ENCODE peak calls at places on chromosomes 6 and 20, in five cellular contexts. W is mesenchymal stem cell, R is H1, I is trophoblast cell, D is neuronal stem cell. G is an unnamed sample.

GRCh38 chr20:62716198-62716940 is 7.7 kb downstream of the NTSR1 start:
- DNase-seq in D (no peak), I (no peak), R (no peak), W (no peak), G (no peak)

GRCh38 chr6:5141046-5141445 is 55.9 kb downstream of the PPP1R3G start:
- DNase-seq in I (no peak), D (no peak), R (no peak), W (peak; percentile 4), G (no peak)

GRCh38 chr6:21679761-21680265 is 86.3 kb downstream of the SOX4 start:
- DNase-seq in D (no peak), I (peak; percentile 82), W (peak; percentile 63), R (no peak), G (no peak)

GRCh38 chr20:62273421-62273820 is 29.4 kb upstream of the ADRM1 start:
- DNase-seq in W (no peak), I (no peak), D (no peak), R (no peak), G (no peak)

GRCh38 chr6:9699890-9700289 is 715.0 kb downstream of the TFAP2A start:
- DNase-seq in R (no peak), D (no peak), W (no peak), I (no peak), G (no peak)

GRCh38 chr6:129251669-129252376 is 368.9 kb downstream of the LAMA2 start:
- DNase-seq in I (peak; percentile 72), W (peak; percentile 75), R (peak; percentile 69), D (peak; percentile 61), G (peak; percentile 56)

GRCh38 chr6:36068012-36068392 is 40.4 kb downstream of the MAPK14 start:
- DNase-seq in D (no peak), R (no peak), W (no peak), I (no peak), G (no peak)

GRCh38 chr6:4486543-4487319 is 289.5 kb upstream of the CDYL start:
- DNase-seq in D (no peak), W (peak; percentile 52), R (no peak), I (peak; percentile 38), G (no peak)

GRCh38 chr6:20868397-20869185 is 334.3 kb downstream of the CDKAL1 start:
- DNase-seq in W (no peak), I (no peak), D (no peak), R (no peak), G (peak; percentile 48)

GRCh38 chr6:105080279-105080678 is 99.5 kb downstream of the POPDC3 start:
- DNase-seq in D (no peak), I (peak; percentile 59), R (no peak), W (no peak), G (no peak)

GRCh38 chr20:49620364-49621240 is 52.7 kb upstream of the PTGIS start:
- DNase-seq in W (no peak), D (no peak), I (no peak), R (no peak), G (no peak)

GRCh38 chr6:31898200-31899011 is 908 bp upstream of the EHMT2 start:
- DNase-seq in I (no peak), R (peak; percentile 55), D (peak; percentile 23), W (peak; percentile 50), G (peak; percentile 54)

GRCh38 chr20:7302256-7302655 is 534.8 kb downstream of the BMP2 start:
- DNase-seq in W (no peak), R (no peak), I (no peak), D (peak; percentile 17), G (peak; percentile 38)

GRCh38 chr20:5580940-5581708 is 169.1 kb upstream of the SHLD1 start:
- DNase-seq in D (no peak), I (peak; percentile 60), R (no peak), W (no peak), G (no peak)

GRCh38 chr20:59010995-59011873 is 4.2 kb upstream of the CTSZ start:
- DNase-seq in R (peak; percentile 26), W (peak; percentile 83), D (no peak), I (peak; percentile 42), G (no peak)

GRCh38 chr6:121413831-121414368 is 21.5 kb upstream of the GJA1 start:
- DNase-seq in R (no peak), W (peak; percentile 10), I (no peak), D (no peak), G (no peak)

GRCh38 chr6:117548797-117549301 is 53.5 kb downstream of the GOPC start:
- DNase-seq in D (no peak), I (no peak), R (no peak), W (peak; percentile 62), G (no peak)

GRCh38 chr6:159832941-159833340 is 32.9 kb downstream of the PNLDC1 start:
- DNase-seq in I (no peak), W (no peak), D (no peak), R (no peak), G (no peak)

GRCh38 chr20:47727170-47727880 is 58.0 kb downstream of the SULF2 start:
- DNase-seq in D (no peak), R (no peak), I (peak; percentile 28), W (no peak), G (no peak)

GRCh38 chr6:53727748-53728147 is 62.2 kb upstream of the KLHL31 start:
- DNase-seq in W (no peak), I (peak; percentile 91), R (no peak), D (no peak), G (no peak)
- H2BK120ac ChIP-seq in W (no peak overlapping the region), I (no peak overlapping the region), R (no peak overlapping the region), D (no peak overlapping the region), G (no peak overlapping the region)

GRCh38 chr6:24844903-24845302 is 46.2 kb upstream of the ARMH2 start:
- DNase-seq in D (no peak), R (no peak), W (no peak), I (no peak), G (no peak)

GRCh38 chr6:24845578-24845977 is 46.9 kb upstream of the ARMH2 start:
- DNase-seq in I (no peak), R (no peak), D (no peak), W (no peak), G (no peak)

GRCh38 chr6:24848461-24848860 is 49.7 kb upstream of the ARMH2 start:
- DNase-seq in D (no peak), W (no peak), I (no peak), R (no peak), G (no peak)

GRCh38 chr6:24849713-24850112 is 51.0 kb upstream of the ARMH2 start:
- DNase-seq in D (no peak), R (no peak), W (no peak), I (no peak), G (no peak)

GRCh38 chr6:24847402-24847801 is 48.7 kb upstream of the ARMH2 start:
- DNase-seq in R (no peak), I (no peak), W (no peak), D (no peak), G (no peak)
- H3K4me2 ChIP-seq in R (no peak overlapping the region), I (no peak overlapping the region), W (no peak overlapping the region), D (no peak overlapping the region), G (no peak overlapping the region)

DNA sequence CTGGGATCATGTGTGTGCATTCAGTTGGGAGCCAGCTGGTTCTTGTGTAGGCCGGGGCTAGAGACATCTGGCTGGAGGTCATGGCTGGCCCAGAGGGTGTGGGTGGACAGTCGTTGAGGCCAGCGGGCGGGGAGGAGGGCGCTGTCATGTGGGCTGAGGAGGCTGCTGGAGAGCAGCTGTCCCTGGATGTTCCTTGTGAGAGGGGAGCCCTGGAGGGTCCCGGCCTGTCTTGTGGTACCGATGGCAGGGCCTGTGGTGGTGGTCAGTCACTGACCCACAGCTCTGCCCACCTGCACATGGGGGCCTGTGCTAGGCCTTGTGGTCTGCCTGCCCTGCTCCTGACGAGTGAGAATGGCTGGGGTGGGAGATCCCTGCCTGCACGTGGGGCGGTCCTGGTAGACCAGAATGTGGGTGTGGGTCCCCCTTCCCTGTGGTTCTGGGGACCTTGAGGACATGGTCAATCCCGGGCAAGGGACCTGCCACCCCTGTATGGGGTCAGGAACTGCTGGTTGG is 1.9 kb upstream of the C20orf204 start:
- DNase-seq in I (no peak), D (no peak), R (no peak), W (no peak), G (no peak)
- H2BK12ac ChIP-seq in I (no peak overlapping the region), D (no peak overlapping the region), R (no peak overlapping the region), W (no peak overlapping the region), G (no peak overlapping the region)

GRCh38 chr6:157988700-157989063 is 7.0 kb downstream of the SYNJ2 start:
- DNase-seq in I (no peak), D (no peak), W (no peak), R (no peak), G (no peak)
- H2BK120ac ChIP-seq in I (no peak overlapping the region), D (no peak overlapping the region), W (peak overlapping the region; percentile 52), R (no peak overlapping the region), G (no peak overlapping the region)

G was measured in H9.